ENCODE peak calls at places on chromosomes 4 and X, in six cellular contexts. W, S, Z, B, N and G are unnamed samples.

GRCh38 chr4:113446019-113446418 is 315.5 kb downstream of the CAMK2D start:
- DNase-seq in Z (peak; percentile 44), S (no peak), B (no peak), N (peak; percentile 66), W (no peak), G (no peak)

GRCh38 chrX:43809463-43809862 is 72.8 kb downstream of the MAOB start:
- DNase-seq in N (peak; percentile 81), W (no peak), Z (no peak), B (no peak), S (no peak), G (no peak)

GRCh38 chr4:29553842-29554241 is 1166.3 kb upstream of the PCDH7 start:
- DNase-seq in B (no peak), Z (no peak), W (no peak), N (no peak), S (no peak), G (no peak)

GRCh38 chr4:142850478-142850877 is 4.4 kb upstream of the INPP4B start:
- DNase-seq in N (peak; percentile 11), W (no peak), S (no peak), B (no peak), Z (peak; percentile 20), G (no peak)

GRCh38 chr4:109559983-109560686 is at the start of gene MCUB:
- DNase-seq in N (peak; percentile 93), Z (peak; percentile 85), W (peak; percentile 93), S (peak; percentile 94), B (peak; percentile 66), G (peak; percentile 86)

GRCh38 chrX:110103344-110103743 is 100.4 kb downstream of the TMEM164 start:
- DNase-seq in N (no peak), B (no peak), S (no peak), W (no peak), Z (no peak), G (no peak)

GRCh38 chr4:122131562-122132157 is 20.5 kb upstream of the BLTP1 start:
- DNase-seq in B (no peak), Z (no peak), S (no peak), N (no peak), W (no peak), G (no peak)

GRCh38 chr4:121100093-121100775 is 27.9 kb upstream of the NDNF start:
- DNase-seq in N (no peak), W (no peak), B (no peak), Z (no peak), S (no peak), G (no peak)

GRCh38 chr4:134906404-134907023 is 704.9 kb upstream of the PABPC4L start:
- DNase-seq in N (peak; percentile 12), S (no peak), Z (peak; percentile 10), W (no peak), B (no peak), G (no peak)

GRCh38 chr4:180134116-180134866 is 2108.9 kb upstream of the TENM3 start:
- DNase-seq in N (no peak), W (no peak), S (no peak), Z (no peak), B (peak; percentile 11), G (no peak)
- H3K27ac ChIP-seq in N (peak overlapping the region; percentile 70), W (peak overlapping the region; percentile 10), S (no peak overlapping the region), Z (no peak overlapping the region), B (no peak overlapping the region), G (no peak overlapping the region)

DNA sequence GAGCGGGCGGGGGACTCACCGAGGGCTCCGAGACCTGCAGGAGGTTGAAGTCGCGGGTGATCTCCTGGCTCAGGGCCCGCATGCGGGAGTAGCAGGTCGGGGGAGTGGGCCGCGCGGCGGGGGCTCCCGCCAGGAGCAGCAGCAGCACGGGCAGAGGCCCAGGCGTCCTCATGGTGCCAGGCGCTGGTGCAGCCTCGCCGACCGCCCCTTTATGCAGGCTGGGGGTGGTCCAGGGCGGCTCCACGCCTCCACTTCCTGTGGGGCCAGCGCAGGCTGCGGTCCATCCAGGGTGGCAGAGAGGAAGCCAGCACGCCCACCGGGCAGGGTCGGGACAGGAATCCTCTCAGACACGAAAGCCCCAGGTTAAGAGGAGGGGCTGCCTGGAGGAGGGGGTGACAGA is at the start of gene CYTL1:
- DNase-seq in Z (no peak), N (peak; percentile 21), B (no peak), W (no peak), S (no peak), G (no peak)
- H3K4me3 ChIP-seq in Z (no peak within 1 kb of the TSS), N (no peak within 1 kb of the TSS), B (no peak within 1 kb of the TSS), W (peak within 1 kb of the TSS; percentile 18), S (no peak within 1 kb of the TSS), G (peak within 1 kb of the TSS; percentile 62)

GRCh38 chr4:41865981-41866798 is 69.0 kb upstream of the TMEM33 start:
- DNase-seq in W (no peak), Z (no peak), S (no peak), B (no peak), N (no peak), G (no peak)

GRCh38 chr4:41865306-41865980 is 69.8 kb upstream of the TMEM33 start:
- DNase-seq in Z (no peak), N (peak; percentile 43), B (no peak), W (no peak), S (no peak), G (no peak)

GRCh38 chr4:41866799-41867677 is 68.2 kb upstream of the TMEM33 start:
- DNase-seq in W (no peak), S (no peak), N (no peak), Z (no peak), B (no peak), G (no peak)
- TF ChIP-seq CTCF in W (no peak), S (no peak), N (no peak), Z (no peak), B (no peak), G (no peak)

GRCh38 chrX:152958047-152958446 is 35.9 kb downstream of the PNMA5 start:
- DNase-seq in Z (no peak), N (peak; percentile 9), W (no peak), S (no peak), B (no peak), G (no peak)

GRCh38 chrX:152960115-152960514 is 33.8 kb downstream of the PNMA5 start:
- DNase-seq in W (no peak), Z (no peak), S (no peak), N (no peak), B (no peak), G (no peak)

GRCh38 chrX:152959626-152960025 is 34.3 kb downstream of the PNMA5 start:
- DNase-seq in Z (no peak), N (no peak), B (no peak), W (no peak), S (no peak), G (no peak)

GRCh38 chrX:152958524-152959465 is 35.1 kb downstream of the PNMA5 start:
- DNase-seq in Z (peak; percentile 92), W (peak; percentile 93), B (peak; percentile 84), N (peak; percentile 94), S (peak; percentile 95), G (peak; percentile 90)
- H3K27ac ChIP-seq in Z (peak overlapping the region; percentile 85), W (peak overlapping the region; percentile 18), B (peak overlapping the region; percentile 66), N (no peak overlapping the region), S (no peak overlapping the region), G (peak overlapping the region; percentile 23)

DNA sequence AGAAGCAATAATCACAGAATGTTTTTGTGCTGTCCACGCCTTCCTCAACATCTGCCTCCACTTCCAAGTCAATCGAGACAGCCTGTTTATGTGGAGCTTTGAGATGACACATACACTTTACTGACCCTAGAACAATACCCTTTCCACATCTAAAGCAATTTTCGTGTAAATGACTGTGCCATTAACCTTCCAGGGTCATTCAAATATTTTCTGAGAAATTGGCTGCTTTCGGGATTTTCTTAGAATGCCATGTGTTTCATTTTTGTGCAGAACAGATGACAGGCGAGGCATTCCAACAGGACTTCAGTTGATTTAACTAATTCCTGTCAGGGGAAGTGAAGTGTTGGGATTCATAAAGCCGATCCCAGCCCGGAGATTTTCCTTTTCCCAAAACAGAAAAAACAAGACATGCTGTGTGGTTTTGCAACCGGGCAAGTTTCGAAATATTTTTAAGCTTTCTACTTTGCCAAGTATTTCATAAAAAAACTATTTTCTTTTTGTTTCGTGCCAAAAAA is 73.9 kb downstream of the SORBS2 start:
- DNase-seq in B (no peak), W (no peak), Z (no peak), N (peak; percentile 94), S (no peak), G (no peak)
- H3K4me3 ChIP-seq in B (peak overlapping the region; percentile 28), W (no peak overlapping the region), Z (no peak overlapping the region), N (no peak overlapping the region), S (no peak overlapping the region), G (peak overlapping the region; percentile 62)

DNA sequence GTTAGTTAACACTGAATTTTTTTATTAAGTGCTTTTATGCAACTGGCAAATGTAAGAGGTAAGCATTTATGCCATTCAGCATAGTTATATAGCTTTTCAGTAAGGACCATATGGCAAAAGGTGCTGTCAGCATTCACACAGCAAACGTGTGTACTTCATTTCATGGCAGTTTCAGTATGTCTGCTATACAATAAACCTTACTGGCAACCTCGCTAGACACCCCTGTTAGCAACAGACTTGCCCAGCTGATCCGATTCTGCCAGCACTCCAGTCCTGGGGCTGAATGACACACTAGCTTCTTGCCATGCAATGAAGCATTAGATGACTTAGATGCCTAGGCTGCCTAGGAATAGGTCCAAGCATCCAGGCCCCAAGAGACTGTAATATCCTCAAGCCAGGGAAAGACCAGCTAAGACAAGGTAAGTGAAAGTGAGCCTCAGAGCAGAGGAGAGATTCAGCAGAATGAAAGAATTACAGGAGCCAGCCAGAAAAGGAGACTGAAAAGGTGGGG is 47.3 kb upstream of the DOCK11 start:
- DNase-seq in S (no peak), W (no peak), B (no peak), N (no peak), Z (no peak), G (no peak)
- TF ChIP-seq CTCF in S (no peak), W (no peak), B (no peak), N (no peak), Z (no peak), G (no peak)